ENCODE peak calls at places on chromosomes 4 and X, in eight cellular contexts. B is GM23248; X is hepatocyte; Q is left ventricle myocardium inferior; V is uterus; P is effector memory CD4-positive, alpha-beta T cell; U is GM12878; O is sigmoid colon. W is an unnamed sample.

GRCh38 chr4:121307441-121308327 is 73.1 kb downstream of the QRFPR start:
- DNase-seq in Q (no peak), B (peak; percentile 69), O (no peak), P (peak; percentile 21), U (peak; percentile 51), V (no peak), X (peak; percentile 72), W (peak; percentile 56)

GRCh38 chr4:39637572-39638357 is 900 bp downstream of the SMIM14 start:
- DNase-seq in Q (peak; percentile 60), B (peak; percentile 89), U (no peak), X (peak; percentile 73), V (peak; percentile 44), P (no peak), O (peak; percentile 83), W (peak; percentile 56)

GRCh38 chr4:125313497-125313896 is 1.3 kb upstream of the FAT4 start:
- DNase-seq in P (no peak), B (peak; percentile 91), O (peak; percentile 65), X (peak; percentile 92), Q (no peak), U (no peak), V (peak; percentile 17), W (peak; percentile 74)

GRCh38 chr4:21819086-21819485 is 129.5 kb downstream of the KCNIP4 start:
- DNase-seq in X (no peak), U (no peak), P (no peak), O (no peak), Q (peak; percentile 25), B (peak; percentile 9), V (no peak), W (no peak)

GRCh38 chr4:145320269-145320668 is 139.9 kb upstream of the OTUD4 start:
- DNase-seq in Q (no peak), X (no peak), U (no peak), V (no peak), B (peak; percentile 37), P (no peak), O (no peak), W (no peak)

GRCh38 chrX:42128020-42128419 is 204.7 kb upstream of the CASK start:
- DNase-seq in P (no peak), O (no peak), U (no peak), B (no peak), Q (no peak), X (no peak), V (no peak), W (no peak)

GRCh38 chr4:171851295-171851694 is 38.1 kb downstream of the GALNTL6 start:
- DNase-seq in O (no peak), B (no peak), X (no peak), V (no peak), U (no peak), Q (no peak), P (no peak), W (no peak)

GRCh38 chrX:13669246-13669689 is 16.3 kb downstream of the TCEANC start:
- DNase-seq in V (peak; percentile 77), X (peak; percentile 87), U (peak; percentile 89), O (peak; percentile 82), Q (peak; percentile 18), B (peak; percentile 89), P (peak; percentile 43), W (peak; percentile 82)

GRCh38 chr4:75916091-75916661 is 13.9 kb upstream of the PPEF2 start:
- DNase-seq in U (no peak), O (no peak), Q (no peak), B (peak; percentile 68), V (no peak), P (no peak), X (peak; percentile 73), W (no peak)

GRCh38 chr4:125382995-125383394 is 68.2 kb downstream of the FAT4 start:
- DNase-seq in P (no peak), Q (no peak), O (no peak), V (no peak), B (no peak), U (no peak), X (no peak), W (no peak)

GRCh38 chrX:45619290-45619689 is 418.6 kb upstream of the DIPK2B start:
- DNase-seq in V (no peak), X (no peak), O (no peak), B (peak; percentile 39), P (no peak), Q (no peak), U (no peak), W (no peak)

GRCh38 chr4:14404730-14405129 is 597.6 kb upstream of the CPEB2 start:
- DNase-seq in B (no peak), V (no peak), X (no peak), U (no peak), O (no peak), P (no peak), Q (no peak), W (no peak)

GRCh38 chr4:15003891-15004700 is 1.8 kb downstream of the CPEB2 start:
- DNase-seq in B (peak; percentile 61), U (no peak), O (peak; percentile 72), P (peak; percentile 49), X (peak; percentile 73), V (peak; percentile 37), Q (peak; percentile 41), W (peak; percentile 31)

GRCh38 chr4:106541253-106541652 is 172.7 kb upstream of the GIMD1 start:
- DNase-seq in V (no peak), P (no peak), U (no peak), Q (no peak), X (no peak), B (peak; percentile 81), O (no peak), W (no peak)

GRCh38 chrX:69139516-69139915 is 25.7 kb downstream of the PJA1 start:
- DNase-seq in Q (no peak), B (no peak), P (no peak), X (no peak), O (no peak), V (no peak), U (no peak), W (no peak)

GRCh38 chrX:69136546-69137331 is 28.5 kb downstream of the PJA1 start:
- DNase-seq in P (no peak), O (peak; percentile 68), V (peak; percentile 52), Q (peak; percentile 47), U (no peak), B (no peak), X (peak; percentile 38), W (no peak)

GRCh38 chrX:69137911-69138310 is 27.3 kb downstream of the PJA1 start:
- DNase-seq in V (no peak), B (no peak), U (no peak), Q (no peak), X (no peak), O (no peak), P (no peak), W (no peak)

GRCh38 chrX:69138512-69138911 is 26.7 kb downstream of the PJA1 start:
- DNase-seq in X (no peak), Q (no peak), U (no peak), B (peak; percentile 41), P (no peak), V (no peak), O (no peak), W (no peak)

GRCh38 chrX:69137371-69137881 is 27.8 kb downstream of the PJA1 start:
- DNase-seq in Q (no peak), X (peak; percentile 33), U (no peak), B (peak; percentile 64), V (peak; percentile 54), O (peak; percentile 72), P (no peak), W (no peak)
- H3K4me3 ChIP-seq in Q (peak overlapping the region; percentile 55), X (no peak overlapping the region), U (no peak overlapping the region), B (no peak overlapping the region), V (peak overlapping the region; percentile 18), O (peak overlapping the region; percentile 14), P (no peak overlapping the region), W (no peak overlapping the region)

DNA sequence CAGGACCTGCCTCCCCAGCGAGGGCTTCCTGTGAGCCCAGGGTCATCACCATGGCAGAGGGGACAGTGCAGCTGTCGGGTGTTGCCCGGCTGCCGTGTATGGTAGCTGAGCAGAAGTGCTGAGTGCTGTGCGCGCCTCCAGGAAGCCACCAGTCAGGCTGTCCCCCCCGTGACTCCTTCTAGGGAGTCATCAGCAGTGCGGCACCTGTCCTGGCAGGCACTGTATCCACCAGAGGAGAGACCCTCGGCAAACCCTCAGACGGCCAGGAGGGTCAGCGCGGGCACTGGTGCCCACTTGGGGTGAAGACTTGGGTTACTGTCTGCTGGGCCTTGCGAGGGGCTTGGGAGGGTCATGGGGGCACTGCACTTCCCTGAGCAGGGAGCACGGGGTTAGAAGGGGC is 8.4 kb downstream of the UVSSA start:
- DNase-seq in Q (no peak), B (no peak), O (no peak), U (no peak), X (no peak), V (no peak), P (no peak), W (no peak)
- H3K36me3 ChIP-seq in Q (peaks cover 30% of the 10 kb centered on the region), B (no peaks in the 10 kb centered on the region), O (no peaks in the 10 kb centered on the region), U (no peaks in the 10 kb centered on the region), X (no peaks in the 10 kb centered on the region), V (no peaks in the 10 kb centered on the region), P (peaks cover 39% of the 10 kb centered on the region), W (no peaks in the 10 kb centered on the region)

GRCh38 chr4:24511371-24512063 is 72.8 kb downstream of the DHX15 start:
- DNase-seq in Q (no peak), O (no peak), V (no peak), B (no peak), U (no peak), X (no peak), P (no peak), W (no peak)
- H3K4me1 ChIP-seq in Q (peaks cover under 1% of the 10 kb centered on the region), O (peaks cover 13% of the 10 kb centered on the region), V (no peaks in the 10 kb centered on the region), B (no peaks in the 10 kb centered on the region), U (no peaks in the 10 kb centered on the region), X (no peaks in the 10 kb centered on the region), P (no peaks in the 10 kb centered on the region), W (no peaks in the 10 kb centered on the region)

DNA sequence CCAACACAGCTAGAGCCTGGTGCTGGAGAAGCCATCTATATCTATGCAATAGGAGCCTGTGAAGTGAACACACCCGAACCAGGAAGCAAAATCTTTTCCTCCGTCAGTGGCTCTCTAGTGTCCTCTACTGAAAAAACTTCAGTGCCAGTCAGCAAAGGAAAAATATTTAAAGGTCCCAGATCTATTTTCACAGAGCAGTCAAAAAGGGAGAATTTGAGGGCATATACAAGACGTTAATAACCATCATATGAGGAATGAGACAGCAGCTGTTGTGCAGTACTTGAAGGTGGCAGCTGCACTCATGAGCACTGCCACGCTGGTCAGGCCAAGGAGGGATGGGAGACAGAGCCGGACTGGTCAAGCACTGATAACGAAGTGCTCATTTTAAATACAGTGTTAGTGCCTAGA is 14.4 kb downstream of the MCUB start:
- DNase-seq in P (no peak), B (peak; percentile 19), O (no peak), X (peak; percentile 40), U (no peak), V (no peak), Q (no peak), W (no peak)
- H3K4me3 ChIP-seq in P (no peak overlapping the region), B (no peak overlapping the region), O (no peak overlapping the region), X (no peak overlapping the region), U (no peak overlapping the region), V (no peak overlapping the region), Q (no peak overlapping the region), W (no peak overlapping the region)

GRCh38 chr4:88750369-88750768 is 52.7 kb upstream of the NAP1L5 start:
- DNase-seq in Q (no peak), O (no peak), B (no peak), P (no peak), V (no peak), U (no peak), X (no peak), W (no peak)
- H3K36me3 ChIP-seq in Q (peaks cover 71% of the 10 kb centered on the region), O (peaks cover 20% of the 10 kb centered on the region), B (no peaks in the 10 kb centered on the region), P (peaks cover 21% of the 10 kb centered on the region), V (no peaks in the 10 kb centered on the region), U (no peaks in the 10 kb centered on the region), X (peaks cover 3% of the 10 kb centered on the region), W (peaks cover 2% of the 10 kb centered on the region)